ENCODE peak calls at places on chromosome 17, in seven cellular contexts. One of them, this sample, is unnamed.
A peak's percentile ranks its signal among the peaks of the same experiment; 100 is the strongest.

GRCh38 chr17:42361781-42362186 is 26.5 kb downstream of the STAT3 start:
- DNase-seq in dermis microvascular lymphatic vessel endothelial cell: no peak
- DNase-seq in astrocyte of the spinal cord: no peak
- DNase-seq in stimulated activated CD8-positive, alpha-beta memory T cell treated with anti-CD3 and anti-CD28 coated beads, Interleukin-12 subunit alpha, Interleukin-12 subunit beta, amount 100 ng/mL, for 1 hour: peak; percentile 19
- DNase-seq in LoVo: peak; percentile 9
- DNase-seq in mesendoderm: peak; percentile 54
- DNase-seq in right lobe of liver: peak; percentile 61
- DNase-seq in this sample: peak; percentile 59

GRCh38 chr17:78745407-78746088 is 36.5 kb downstream of the CYTH1 start:
- DNase-seq in dermis microvascular lymphatic vessel endothelial cell: peak; percentile 36
- DNase-seq in LoVo: peak; percentile 46
- DNase-seq in right lobe of liver: no peak
- DNase-seq in stimulated activated CD8-positive, alpha-beta memory T cell treated with anti-CD3 and anti-CD28 coated beads, Interleukin-12 subunit alpha, Interleukin-12 subunit beta, amount 100 ng/mL, for 1 hour: peak; percentile 46
- DNase-seq in astrocyte of the spinal cord: peak; percentile 40
- DNase-seq in mesendoderm: no peak
- DNase-seq in this sample: peak; percentile 71

GRCh38 chr17:34981538-34982241 is 1.4 kb downstream of the LIG3 start:
- DNase-seq in dermis microvascular lymphatic vessel endothelial cell: no peak
- DNase-seq in astrocyte of the spinal cord: peak; percentile 20
- DNase-seq in mesendoderm: peak; percentile 28
- DNase-seq in LoVo: no peak
- DNase-seq in right lobe of liver: no peak
- DNase-seq in stimulated activated CD8-positive, alpha-beta memory T cell treated with anti-CD3 and anti-CD28 coated beads, Interleukin-12 subunit alpha, Interleukin-12 subunit beta, amount 100 ng/mL, for 1 hour: no peak
- DNase-seq in this sample: no peak

GRCh38 chr17:74898376-74898946 is 5.0 kb upstream of the FADS6 start:
- DNase-seq in mesendoderm: no peak
- DNase-seq in dermis microvascular lymphatic vessel endothelial cell: no peak
- DNase-seq in right lobe of liver: no peak
- DNase-seq in astrocyte of the spinal cord: no peak
- DNase-seq in LoVo: no peak
- DNase-seq in stimulated activated CD8-positive, alpha-beta memory T cell treated with anti-CD3 and anti-CD28 coated beads, Interleukin-12 subunit alpha, Interleukin-12 subunit beta, amount 100 ng/mL, for 1 hour: no peak
- DNase-seq in this sample: no peak

GRCh38 chr17:15479697-15480096 is 12.3 kb upstream of the CDRT4 start:
- DNase-seq in dermis microvascular lymphatic vessel endothelial cell: no peak
- DNase-seq in right lobe of liver: no peak
- DNase-seq in astrocyte of the spinal cord: peak; percentile 53
- DNase-seq in stimulated activated CD8-positive, alpha-beta memory T cell treated with anti-CD3 and anti-CD28 coated beads, Interleukin-12 subunit alpha, Interleukin-12 subunit beta, amount 100 ng/mL, for 1 hour: no peak
- DNase-seq in mesendoderm: no peak
- DNase-seq in LoVo: peak; percentile 19
- DNase-seq in this sample: no peak

GRCh38 chr17:45666641-45667040 is 117.5 kb upstream of the CRHR1 start:
- DNase-seq in right lobe of liver: no peak
- DNase-seq in astrocyte of the spinal cord: no peak
- DNase-seq in stimulated activated CD8-positive, alpha-beta memory T cell treated with anti-CD3 and anti-CD28 coated beads, Interleukin-12 subunit alpha, Interleukin-12 subunit beta, amount 100 ng/mL, for 1 hour: no peak
- DNase-seq in LoVo: no peak
- DNase-seq in mesendoderm: no peak
- DNase-seq in dermis microvascular lymphatic vessel endothelial cell: no peak
- DNase-seq in this sample: no peak

GRCh38 chr17:64073771-64074703 is 53.6 kb upstream of the ICAM2 start:
- DNase-seq in astrocyte of the spinal cord: no peak
- DNase-seq in mesendoderm: no peak
- DNase-seq in dermis microvascular lymphatic vessel endothelial cell: no peak
- DNase-seq in LoVo: no peak
- DNase-seq in right lobe of liver: peak; percentile 41
- DNase-seq in stimulated activated CD8-positive, alpha-beta memory T cell treated with anti-CD3 and anti-CD28 coated beads, Interleukin-12 subunit alpha, Interleukin-12 subunit beta, amount 100 ng/mL, for 1 hour: no peak
- DNase-seq in this sample: peak; percentile 25

GRCh38 chr17:43540821-43541674 is 5.1 kb downstream of the ETV4 start:
- DNase-seq in mesendoderm: peak; percentile 86
- DNase-seq in stimulated activated CD8-positive, alpha-beta memory T cell treated with anti-CD3 and anti-CD28 coated beads, Interleukin-12 subunit alpha, Interleukin-12 subunit beta, amount 100 ng/mL, for 1 hour: no peak
- DNase-seq in LoVo: no peak
- DNase-seq in right lobe of liver: no peak
- DNase-seq in dermis microvascular lymphatic vessel endothelial cell: no peak
- DNase-seq in astrocyte of the spinal cord: no peak
- DNase-seq in this sample: peak; percentile 83

GRCh38 chr17:8791910-8792270 is 7.3 kb downstream of the MFSD6L start:
- DNase-seq in right lobe of liver: no peak
- DNase-seq in mesendoderm: peak; percentile 79
- DNase-seq in stimulated activated CD8-positive, alpha-beta memory T cell treated with anti-CD3 and anti-CD28 coated beads, Interleukin-12 subunit alpha, Interleukin-12 subunit beta, amount 100 ng/mL, for 1 hour: no peak
- DNase-seq in LoVo: peak; percentile 20
- DNase-seq in dermis microvascular lymphatic vessel endothelial cell: no peak
- DNase-seq in astrocyte of the spinal cord: peak; percentile 52
- DNase-seq in this sample: no peak

GRCh38 chr17:83079340-83079747 is at the start of gene METRNL:
- DNase-seq in LoVo: peak; percentile 80
- DNase-seq in stimulated activated CD8-positive, alpha-beta memory T cell treated with anti-CD3 and anti-CD28 coated beads, Interleukin-12 subunit alpha, Interleukin-12 subunit beta, amount 100 ng/mL, for 1 hour: peak; percentile 30
- DNase-seq in astrocyte of the spinal cord: peak; percentile 63
- DNase-seq in dermis microvascular lymphatic vessel endothelial cell: no peak
- DNase-seq in right lobe of liver: peak; percentile 83
- DNase-seq in mesendoderm: peak; percentile 45
- DNase-seq in this sample: peak; percentile 94

GRCh38 chr17:43524945-43525575 is 21.1 kb downstream of the ETV4 start:
- DNase-seq in right lobe of liver: no peak
- DNase-seq in LoVo: no peak
- DNase-seq in dermis microvascular lymphatic vessel endothelial cell: no peak
- DNase-seq in stimulated activated CD8-positive, alpha-beta memory T cell treated with anti-CD3 and anti-CD28 coated beads, Interleukin-12 subunit alpha, Interleukin-12 subunit beta, amount 100 ng/mL, for 1 hour: no peak
- DNase-seq in mesendoderm: no peak
- DNase-seq in astrocyte of the spinal cord: peak; percentile 33
- DNase-seq in this sample: peak; percentile 45

This sample was measured in endodermal cell.